ENCODE peak calls at places on chromosome 17, in six cellular contexts. P, S, I, R, K and N are unnamed samples. For H3K4me1, the result is how much of the 10 kb centered on the place peaks cover.

GRCh38 chr17:32327911-32328310 is 14.1 kb downstream of the C17orf75 start:
- DNase-seq in P (no peak), S (no peak), I (no peak), R (no peak), K (no peak), N (no peak)

GRCh38 chr17:61942085-61942484 is 14.3 kb upstream of the INTS2 start:
- DNase-seq in P (no peak), S (no peak), I (no peak), R (no peak), K (no peak), N (no peak)

GRCh38 chr17:13562271-13562800 is 39.4 kb downstream of the HS3ST3A1 start:
- DNase-seq in P (no peak), S (no peak), I (no peak), R (no peak), K (no peak), N (no peak)

GRCh38 chr17:15404116-15404730 is 62.8 kb upstream of the TEKT3 start:
- DNase-seq in P (no peak), S (no peak), I (no peak), R (no peak), K (no peak), N (no peak)

GRCh38 chr17:69286257-69286656 is 40.7 kb downstream of the ABCA5 start:
- DNase-seq in P (no peak), S (no peak), I (no peak), R (no peak), K (no peak), N (no peak)

GRCh38 chr17:65104973-65105372 is 32.2 kb upstream of the RGS9 start:
- DNase-seq in P (no peak), S (no peak), I (no peak), R (no peak), K (no peak), N (no peak)

GRCh38 chr17:57092779-57093178 is 7.7 kb downstream of the AKAP1 start:
- DNase-seq in P (no peak), S (no peak), I (no peak), R (no peak), K (no peak), N (peak)

GRCh38 chr17:8719291-8720246 is 25.1 kb downstream of the CCDC42 start:
- DNase-seq in P (no peak), S (no peak), I (no peak), R (no peak), K (no peak), N (no peak)

GRCh38 chr17:55288356-55289105 is 23.8 kb downstream of the HLF start:
- DNase-seq in P (no peak), S (no peak), I (no peak), R (no peak), K (no peak), N (no peak)

GRCh38 chr17:2250140-2251095 is 53.2 kb downstream of the SMG6 start:
- DNase-seq in P (no peak), S (no peak), I (no peak), R (no peak), K (peak), N (no peak)

GRCh38 chr17:1153795-1154546 is 25.8 kb downstream of the ABR start:
- DNase-seq in P (no peak), S (no peak), I (no peak), R (peak), K (no peak), N (peak)

GRCh38 chr17:50184611-50185398 is 16.6 kb downstream of the COL1A1 start:
- DNase-seq in P (peak), S (no peak), I (peak), R (peak), K (no peak), N (peak)

GRCh38 chr17:71791311-71791710 is 329.5 kb upstream of the SOX9 start:
- DNase-seq in P (no peak), S (no peak), I (no peak), R (no peak), K (no peak), N (no peak)

GRCh38 chr17:38453951-38454421 is 25.7 kb downstream of the ARHGAP23 start:
- DNase-seq in P (no peak), S (no peak), I (no peak), R (no peak), K (no peak), N (no peak)

GRCh38 chr17:5121186-5121841 is 5.5 kb downstream of the USP6 start:
- DNase-seq in P (no peak), S (no peak), I (no peak), R (no peak), K (no peak), N (peak)

GRCh38 chr17:57535652-57536018 is 209.5 kb downstream of the CCDC182 start:
- DNase-seq in P (no peak), S (no peak), I (no peak), R (no peak), K (no peak), N (no peak)

GRCh38 chr17:32564325-32564724 is 77.5 kb downstream of the CDK5R1 start:
- DNase-seq in P (no peak), S (no peak), I (no peak), R (no peak), K (no peak), N (no peak)

GRCh38 chr17:8503368-8503767 is 67.7 kb downstream of the NDEL1 start:
- DNase-seq in P (no peak), S (no peak), I (peak), R (no peak), K (no peak), N (peak)

GRCh38 chr17:31629696-31630470 is 229.2 kb downstream of the COPRS start:
- DNase-seq in P (no peak), S (no peak), I (no peak), R (no peak), K (no peak), N (no peak)

GRCh38 chr17:63445571-63446217 is 412 bp downstream of the CYB561 start:
- DNase-seq in P (no peak), S (no peak), I (no peak), R (peak), K (no peak), N (no peak)

GRCh38 chr17:37067555-37068111 is 118.9 kb downstream of the AATF start:
- DNase-seq in P (no peak), S (peak), I (peak), R (peak), K (no peak), N (no peak)

GRCh38 chr17:8707232-8707590 is 37.4 kb downstream of the CCDC42 start:
- DNase-seq in P (no peak), S (no peak), I (no peak), R (no peak), K (no peak), N (no peak)

GRCh38 chr17:42676424-42677011 is at the start of gene PLEKHH3:
- DNase-seq in P (no peak), S (no peak), I (no peak), R (no peak), K (no peak), N (no peak)

GRCh38 chr17:35254107-35254802 is 11.4 kb downstream of the SLFN5 start:
- DNase-seq in P (peak), S (peak), I (peak), R (peak), K (no peak), N (peak)

GRCh38 chr17:8430966-8431365 is 4.7 kb upstream of the NDEL1 start:
- DNase-seq in P (peak), S (no peak), I (no peak), R (no peak), K (no peak), N (peak)

GRCh38 chr17:37650419-37651003 is 7.3 kb upstream of the DDX52 start:
- DNase-seq in P (no peak), S (no peak), I (no peak), R (peak), K (no peak), N (no peak)

GRCh38 chr17:56367381-56367780 is 214.1 kb downstream of the ANKFN1 start:
- DNase-seq in P (no peak), S (no peak), I (no peak), R (no peak), K (no peak), N (no peak)

GRCh38 chr17:21462259-21462658 is 86.1 kb downstream of the KCNJ12 start:
- DNase-seq in P (no peak), S (no peak), I (no peak), R (no peak), K (no peak), N (no peak)

GRCh38 chr17:43456661-43457361 is 27.0 kb upstream of the DHX8 start:
- DNase-seq in P (no peak), S (no peak), I (peak), R (no peak), K (no peak), N (peak)

GRCh38 chr17:35890774-35891155 is 10.6 kb upstream of the CCL5 start:
- DNase-seq in P (peak), S (no peak), I (no peak), R (no peak), K (peak), N (no peak)

GRCh38 chr17:31541559-31541958 is 150.1 kb downstream of the RAB11FIP4 start:
- DNase-seq in P (no peak), S (no peak), I (no peak), R (no peak), K (no peak), N (no peak)

GRCh38 chr17:58703137-58703846 is 10.9 kb downstream of the RAD51C start:
- DNase-seq in P (no peak), S (no peak), I (no peak), R (peak), K (no peak), N (no peak)

GRCh38 chr17:28861393-28862203 is 6.8 kb downstream of the ERAL1 start:
- DNase-seq in P (no peak), S (no peak), I (no peak), R (no peak), K (no peak), N (no peak)

GRCh38 chr17:28867276-28867675 is 12.5 kb downstream of the ERAL1 start:
- DNase-seq in P (no peak), S (no peak), I (no peak), R (no peak), K (no peak), N (no peak)

GRCh38 chr17:28862497-28862896 is 7.7 kb downstream of the ERAL1 start:
- DNase-seq in P (no peak), S (no peak), I (no peak), R (no peak), K (no peak), N (no peak)

GRCh38 chr17:28865946-28866752 is 11.3 kb downstream of the ERAL1 start:
- DNase-seq in P (no peak), S (no peak), I (no peak), R (no peak), K (peak), N (no peak)

DNA sequence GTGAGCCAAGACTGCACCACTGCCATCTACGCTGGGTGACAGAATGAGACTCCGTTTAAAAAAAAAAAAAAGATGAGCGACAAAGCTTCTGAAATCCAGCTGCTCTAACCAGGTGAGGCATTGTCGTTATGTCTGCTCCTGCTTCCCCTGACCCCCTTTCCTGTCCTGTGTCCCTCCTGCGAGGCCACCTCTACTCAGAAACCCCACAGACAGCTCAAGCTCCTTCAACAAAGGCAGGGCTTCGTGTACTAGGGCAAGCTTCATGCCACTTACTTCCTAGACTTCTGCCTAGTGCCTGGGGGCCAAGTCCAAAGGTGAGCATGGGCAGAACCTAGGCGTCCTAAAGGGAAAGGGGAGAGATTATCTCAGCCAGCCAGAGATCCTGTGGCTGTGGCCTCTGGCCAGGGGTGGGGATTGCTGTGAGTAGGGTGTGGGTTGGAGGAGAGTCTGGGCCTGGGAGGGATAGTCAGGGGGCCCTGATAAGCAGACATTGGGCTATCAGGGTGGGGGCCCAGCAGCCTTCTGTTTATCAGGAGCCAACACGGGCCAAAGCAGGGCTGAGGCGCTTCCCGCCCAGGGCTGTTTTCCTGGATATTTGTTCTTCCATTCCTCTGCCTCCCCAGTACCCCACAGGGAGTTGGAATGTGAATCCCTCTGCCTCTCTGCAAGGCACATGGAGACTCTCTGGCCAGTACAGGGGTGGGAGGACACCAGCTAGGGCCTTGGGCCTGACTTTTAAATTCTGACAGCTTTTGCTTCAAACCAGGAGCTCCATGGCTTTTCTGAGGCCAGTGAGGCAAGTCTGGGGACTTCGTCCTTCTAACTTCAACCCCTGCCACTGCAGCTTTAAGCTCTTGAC is 10.4 kb downstream of the ERAL1 start:
- DNase-seq in P (no peak), S (no peak), I (no peak), R (no peak), K (no peak), N (no peak)
- H3K4me1 ChIP-seq in P (under half), S (under half), I (under half), R (under half), K (under half), N (under half)

DNA sequence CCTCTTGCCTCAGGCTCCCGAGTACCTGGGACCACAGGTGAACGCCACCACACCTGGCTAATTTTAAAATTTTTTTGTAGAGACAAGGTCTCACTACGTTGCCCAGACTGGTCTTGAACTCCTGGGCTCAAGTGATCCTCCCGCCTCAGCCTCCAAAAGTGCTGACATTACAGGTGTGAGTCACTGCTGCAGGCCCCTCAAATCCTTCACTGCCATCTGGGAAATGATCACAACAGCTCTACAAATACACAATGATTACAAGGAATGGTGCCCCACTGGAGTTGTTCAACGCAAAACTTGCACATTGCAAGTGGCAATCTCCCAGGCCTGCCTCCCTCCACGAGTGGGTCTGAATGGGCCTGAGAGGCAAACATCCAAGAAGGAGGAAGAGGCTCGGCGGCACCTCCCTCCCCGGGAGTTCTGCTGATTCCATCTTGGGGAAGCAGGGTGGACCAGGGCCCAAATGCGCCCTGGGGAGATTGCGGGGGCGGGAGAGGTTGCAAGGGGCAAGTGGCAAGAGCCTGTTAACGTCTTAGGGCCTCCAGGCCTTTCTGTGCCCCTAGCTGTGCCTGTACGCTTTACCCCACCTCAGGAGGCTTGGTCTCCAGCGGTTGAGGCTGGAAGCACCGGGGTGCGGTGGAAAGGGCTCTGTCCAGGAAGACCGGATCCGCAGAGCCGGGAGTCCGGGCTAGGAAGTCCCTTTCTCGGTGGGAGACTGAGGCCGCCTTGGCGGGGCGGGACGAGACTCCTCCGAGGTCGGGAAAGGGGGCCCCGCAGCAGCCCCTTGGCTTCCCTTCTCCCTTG is 656 bp upstream of the IGFBP4 start:
- DNase-seq in P (no peak), S (no peak), I (no peak), R (no peak), K (no peak), N (peak)
- H3K4me3 ChIP-seq in P (peak), S (peak), I (peak), R (peak), K (peak), N (peak)

GRCh38 chr17:76500074-76500744 is 1.0 kb downstream of the RHBDF2 start:
- DNase-seq in P (no peak), S (no peak), I (no peak), R (no peak), K (no peak), N (no peak)
- H3K4me1 ChIP-seq in P (under half), S (half or more), I (under half), R (under half), K (under half), N (under half)

GRCh38 chr17:3556905-3557767 is 476 bp downstream of the TRPV3 start:
- DNase-seq in P (no peak), S (no peak), I (no peak), R (no peak), K (peak), N (no peak)
- H3K4me3 ChIP-seq in P (no peak), S (no peak), I (no peak), R (no peak), K (peak), N (no peak)

GRCh38 chr17:17739388-17740066 is 58.3 kb downstream of the RAI1 start:
- DNase-seq in P (no peak), S (no peak), I (no peak), R (no peak), K (no peak), N (no peak)

GRCh38 chr17:17738901-17739300 is 57.6 kb downstream of the RAI1 start:
- DNase-seq in P (no peak), S (no peak), I (no peak), R (no peak), K (no peak), N (no peak)

GRCh38 chr17:17740627-17741237 is 59.5 kb downstream of the RAI1 start:
- DNase-seq in P (no peak), S (no peak), I (no peak), R (no peak), K (peak), N (no peak)

GRCh38 chr17:17736205-17737183 is 55.2 kb downstream of the RAI1 start:
- DNase-seq in P (no peak), S (no peak), I (no peak), R (no peak), K (no peak), N (no peak)

DNA sequence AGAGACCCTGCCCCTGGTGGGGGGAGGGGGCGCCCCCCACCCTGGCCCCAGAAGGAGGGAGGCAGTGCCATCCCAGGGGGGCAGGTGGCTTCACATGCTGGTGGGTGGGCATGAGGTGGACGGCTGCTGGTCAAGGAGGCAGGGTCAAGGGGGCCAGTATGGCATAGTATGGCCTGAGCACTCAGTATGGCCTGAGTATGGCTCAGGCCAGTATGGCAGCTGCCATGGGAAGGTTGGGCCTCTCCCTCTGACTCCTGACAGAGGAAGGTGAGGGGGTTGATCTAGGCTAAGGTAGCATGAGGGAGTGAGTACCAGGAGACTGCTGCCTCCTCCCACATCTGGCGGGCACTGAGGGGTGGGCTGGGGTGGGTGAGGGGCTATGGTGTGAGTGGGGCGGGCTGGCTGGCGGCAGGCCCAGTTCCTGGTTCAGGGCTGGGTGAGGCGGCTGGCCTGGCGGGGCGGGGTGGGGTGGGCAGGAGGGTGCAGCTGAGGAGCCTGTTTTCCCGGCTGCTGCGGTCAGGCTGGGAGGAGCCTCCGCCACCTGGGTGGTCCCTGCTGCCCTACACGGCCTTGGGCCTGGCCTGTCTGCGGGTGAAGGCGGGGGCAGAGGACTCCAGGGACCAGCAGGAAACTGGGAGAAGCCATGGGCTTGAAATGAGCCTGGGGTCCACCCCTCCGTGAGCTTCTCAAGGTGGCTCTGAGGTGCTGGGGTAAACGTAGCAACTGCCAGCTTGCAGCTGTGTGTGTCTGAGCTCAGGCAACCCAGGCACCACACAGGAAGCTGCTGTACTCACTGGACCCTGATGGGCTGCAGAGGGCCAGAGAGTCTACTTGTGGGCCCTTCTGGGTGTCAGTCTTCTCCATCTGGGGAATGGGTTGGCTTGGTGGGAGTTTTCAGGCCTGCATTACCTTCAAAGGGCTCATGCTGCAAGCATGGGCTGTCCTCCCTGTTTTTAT is 57.0 kb downstream of the RAI1 start:
- DNase-seq in P (no peak), S (no peak), I (no peak), R (peak), K (peak), N (no peak)
- H3K4me1 ChIP-seq in P (under half), S (half or more), I (under half), R (half or more), K (under half), N (half or more)

GRCh38 chr17:48619821-48620496 is 4.9 kb upstream of the HOXB8 start:
- DNase-seq in P (no peak), S (no peak), I (no peak), R (no peak), K (no peak), N (no peak)
- H3K4me3 ChIP-seq in P (no peak), S (peak), I (no peak), R (no peak), K (no peak), N (no peak)

GRCh38 chr17:81656835-81657234 is 493 bp upstream of the PDE6G start:
- DNase-seq in P (no peak), S (no peak), I (no peak), R (no peak), K (no peak), N (no peak)
- H3K4me1 ChIP-seq in P (under half), S (under half), I (under half), R (under half), K (under half), N (under half)